ENCODE peak calls at places on chromosomes 6 and 20, in eight cellular contexts. Z, R, H, J, K, T, Q and G are unnamed samples.

GRCh38 chr6:40930555-40930954 is 108.5 kb downstream of the UNC5CL start:
- DNase-seq in J (no peak), Q (peak), H (no peak), R (no peak), Z (no peak), T (no peak), K (no peak), G (no peak)

GRCh38 chr6:156876302-156876701 is 99.1 kb downstream of the ARID1B start:
- DNase-seq in Z (peak), T (no peak), Q (no peak), H (peak), R (peak), J (no peak), K (no peak), G (peak)

GRCh38 chr6:134289204-134289575 is 28.7 kb downstream of the SGK1 start:
- DNase-seq in J (no peak), Z (no peak), T (no peak), H (no peak), R (no peak), Q (peak), K (no peak), G (no peak)

GRCh38 chr20:44728835-44729342 is 13.7 kb downstream of the CCN5 start:
- DNase-seq in H (no peak), Z (no peak), Q (peak), R (peak), T (peak), K (peak), J (no peak), G (peak)

GRCh38 chr6:72084992-72085569 is 198.7 kb downstream of the RIMS1 start:
- DNase-seq in J (no peak), K (peak), R (no peak), H (peak), T (no peak), Q (peak), Z (no peak), G (peak)

GRCh38 chr20:576156-576555 is 32.6 kb upstream of the CSNK2A1 start:
- DNase-seq in R (peak), K (peak), Z (no peak), J (no peak), Q (no peak), H (no peak), T (no peak), G (peak)

GRCh38 chr6:170429457-170429856 is 122.9 kb downstream of the FAM120B start:
- DNase-seq in T (no peak), Q (peak), K (no peak), R (no peak), H (peak), J (no peak), Z (no peak), G (no peak)

GRCh38 chr6:81962198-81962597 is 209.7 kb upstream of the TENT5A start:
- DNase-seq in H (peak), Z (no peak), J (no peak), K (no peak), Q (peak), R (no peak), T (no peak), G (no peak)

GRCh38 chr6:167493961-167494697 is 169.2 kb downstream of the TTLL2 start:
- DNase-seq in Q (no peak), J (no peak), R (no peak), T (no peak), H (no peak), Z (peak), K (peak), G (no peak)

GRCh38 chr6:7640607-7641577 is 50.9 kb downstream of the SNRNP48 start:
- DNase-seq in Z (no peak), R (no peak), T (no peak), H (peak), K (no peak), Q (peak), J (no peak), G (no peak)

GRCh38 chr6:53347250-53347920 is 1.4 kb downstream of the ELOVL5 start:
- DNase-seq in Q (peak), T (no peak), Z (no peak), K (peak), H (peak), R (peak), J (no peak), G (peak)

GRCh38 chr6:158703840-158704822 is 54.3 kb downstream of the SYTL3 start:
- DNase-seq in T (peak), J (peak), Q (peak), H (peak), K (peak), R (peak), Z (peak), G (peak)

GRCh38 chr20:50434321-50434652 is 75.9 kb upstream of the PTPN1 start:
- DNase-seq in Q (no peak), J (no peak), T (no peak), R (no peak), H (no peak), Z (no peak), K (no peak), G (no peak)

GRCh38 chr6:36947570-36948351 is 6.8 kb upstream of the PI16 start:
- DNase-seq in J (no peak), T (no peak), Z (no peak), K (no peak), Q (no peak), H (no peak), R (no peak), G (peak)

GRCh38 chr6:12968290-12968689 is 251.7 kb downstream of the PHACTR1 start:
- DNase-seq in J (no peak), K (no peak), Q (peak), R (no peak), Z (no peak), H (no peak), T (no peak), G (no peak)

GRCh38 chr6:127343753-127344659 is 597 bp upstream of the ECHDC1 start:
- DNase-seq in H (peak), J (no peak), K (peak), Q (peak), R (peak), Z (no peak), T (no peak), G (peak)

GRCh38 chr6:44667226-44667625 is 279.7 kb downstream of the CDC5L start:
- DNase-seq in Z (peak), H (peak), T (no peak), J (no peak), R (no peak), Q (peak), K (no peak), G (no peak)

GRCh38 chr6:52759085-52759484 is 4.2 kb downstream of the GSTA2 start:
- DNase-seq in Z (no peak), H (no peak), T (no peak), Q (peak), J (no peak), R (no peak), K (no peak), G (no peak)

GRCh38 chr6:30075094-30075986 is at the start of gene RNF39:
- DNase-seq in K (peak), Z (peak), H (no peak), T (no peak), Q (peak), R (no peak), J (no peak), G (peak)

GRCh38 chr6:80382796-80383195 is 276.3 kb downstream of the BCKDHB start:
- DNase-seq in Q (no peak), R (no peak), H (no peak), Z (no peak), T (no peak), K (no peak), J (no peak), G (peak)